ENCODE peak calls at places on chromosomes 6 and 20, in four cellular contexts. One of them, this sample, is unnamed.

GRCh38 chr6:71473908-71474307 is 185.3 kb downstream of the OGFRL1 start:
- DNase-seq in thyroid gland: peak; percentile 65
- DNase-seq in cardiac fibroblast: peak; percentile 94
- DNase-seq in K562: no peak
- DNase-seq in this sample: no peak

GRCh38 chr6:167424060-167424673 is 99.3 kb downstream of the TTLL2 start:
- DNase-seq in cardiac fibroblast: no peak
- DNase-seq in K562: no peak
- DNase-seq in thyroid gland: no peak
- DNase-seq in this sample: no peak

GRCh38 chr6:83474309-83474708 is 38.0 kb upstream of the PRSS35 start:
- DNase-seq in cardiac fibroblast: peak; percentile 37
- DNase-seq in thyroid gland: peak; percentile 44
- DNase-seq in K562: no peak
- DNase-seq in this sample: no peak

GRCh38 chr20:34861386-34862084 is 11.1 kb downstream of the GGT7 start:
- DNase-seq in thyroid gland: peak; percentile 40
- DNase-seq in cardiac fibroblast: no peak
- DNase-seq in K562: no peak
- DNase-seq in this sample: no peak

GRCh38 chr6:1560281-1561058 is 49.2 kb upstream of the FOXC1 start:
- DNase-seq in K562: no peak
- DNase-seq in cardiac fibroblast: no peak
- DNase-seq in thyroid gland: no peak
- DNase-seq in this sample: no peak

GRCh38 chr20:22411568-22412450 is 172.6 kb downstream of the FOXA2 start:
- DNase-seq in cardiac fibroblast: peak; percentile 95
- DNase-seq in K562: peak; percentile 69
- DNase-seq in thyroid gland: peak; percentile 7
- DNase-seq in this sample: peak; percentile 59

GRCh38 chr20:20549699-20550098 is 162.7 kb downstream of the RALGAPA2 start:
- DNase-seq in thyroid gland: no peak
- DNase-seq in cardiac fibroblast: peak; percentile 36
- DNase-seq in K562: no peak
- DNase-seq in this sample: peak; percentile 5

GRCh38 chr6:134676307-134677281 is 273.3 kb downstream of the ALDH8A1 start:
- DNase-seq in thyroid gland: no peak
- DNase-seq in cardiac fibroblast: peak; percentile 57
- DNase-seq in K562: no peak
- DNase-seq in this sample: no peak

GRCh38 chr20:19993937-19994667 is 23.1 kb upstream of the NAA20 start:
- DNase-seq in cardiac fibroblast: peak; percentile 46
- DNase-seq in K562: no peak
- DNase-seq in thyroid gland: no peak
- DNase-seq in this sample: no peak

GRCh38 chr6:168736039-168736438 is 295.1 kb downstream of the SMOC2 start:
- DNase-seq in thyroid gland: no peak
- DNase-seq in cardiac fibroblast: no peak
- DNase-seq in K562: no peak
- DNase-seq in this sample: no peak

GRCh38 chr20:56690531-56691175 is 61.5 kb downstream of the TFAP2C start:
- DNase-seq in cardiac fibroblast: no peak
- DNase-seq in thyroid gland: no peak
- DNase-seq in K562: no peak
- DNase-seq in this sample: no peak

GRCh38 chr6:123338394-123338793 is 298.4 kb downstream of the TRDN start:
- DNase-seq in K562: no peak
- DNase-seq in thyroid gland: no peak
- DNase-seq in cardiac fibroblast: no peak
- DNase-seq in this sample: no peak

GRCh38 chr6:67854098-67854497 is 781.0 kb upstream of the ADGRB3 start:
- DNase-seq in thyroid gland: no peak
- DNase-seq in cardiac fibroblast: no peak
- DNase-seq in K562: no peak
- DNase-seq in this sample: no peak

GRCh38 chr6:125154184-125155135 is 887 bp downstream of the TPD52L1 start:
- DNase-seq in thyroid gland: peak; percentile 73
- DNase-seq in cardiac fibroblast: no peak
- DNase-seq in K562: peak; percentile 51
- DNase-seq in this sample: no peak

GRCh38 chr20:38460040-38460623 is 12.5 kb upstream of the RALGAPB start:
- DNase-seq in cardiac fibroblast: peak; percentile 92
- DNase-seq in thyroid gland: peak; percentile 54
- DNase-seq in K562: peak; percentile 56
- DNase-seq in this sample: no peak

GRCh38 chr20:1897486-1897885 is 2.3 kb downstream of the SIRPA start:
- DNase-seq in cardiac fibroblast: peak; percentile 46
- DNase-seq in thyroid gland: no peak
- DNase-seq in K562: no peak
- DNase-seq in this sample: no peak

GRCh38 chr6:87919416-87919815 is 128.2 kb upstream of the SPACA1 start:
- DNase-seq in thyroid gland: no peak
- DNase-seq in K562: no peak
- DNase-seq in cardiac fibroblast: no peak
- DNase-seq in this sample: no peak

GRCh38 chr6:142361765-142362540 is 60.1 kb downstream of the ADGRG6 start:
- DNase-seq in cardiac fibroblast: peak; percentile 88
- DNase-seq in thyroid gland: no peak
- DNase-seq in K562: no peak
- DNase-seq in this sample: peak; percentile 90

GRCh38 chr6:151443911-151444621 is 7.9 kb downstream of the RMND1 start:
- DNase-seq in thyroid gland: no peak
- DNase-seq in cardiac fibroblast: no peak
- DNase-seq in K562: no peak
- DNase-seq in this sample: no peak

GRCh38 chr20:45725134-45725533 is 3.0 kb downstream of the SPINT4 start:
- DNase-seq in cardiac fibroblast: peak; percentile 7
- DNase-seq in K562: no peak
- DNase-seq in thyroid gland: no peak
- DNase-seq in this sample: no peak

GRCh38 chr6:25066593-25066992 is 130.8 kb upstream of the RIPOR2 start:
- DNase-seq in thyroid gland: no peak
- DNase-seq in cardiac fibroblast: no peak
- DNase-seq in K562: no peak
- DNase-seq in this sample: no peak

GRCh38 chr6:12483712-12484111 is 193.6 kb downstream of the EDN1 start:
- DNase-seq in cardiac fibroblast: peak; percentile 60
- DNase-seq in K562: no peak
- DNase-seq in thyroid gland: no peak
- DNase-seq in this sample: peak; percentile 49

GRCh38 chr20:35008411-35009342 is 53.0 kb downstream of the MYH7B start:
- DNase-seq in K562: no peak
- DNase-seq in cardiac fibroblast: peak; percentile 35
- DNase-seq in thyroid gland: no peak
- DNase-seq in this sample: peak; percentile 81

GRCh38 chr6:53647437-53648094 is 18.0 kb downstream of the KLHL31 start:
- DNase-seq in K562: no peak
- DNase-seq in thyroid gland: no peak
- DNase-seq in cardiac fibroblast: no peak
- DNase-seq in this sample: no peak

GRCh38 chr20:14553774-14554524 is 216.5 kb upstream of the FLRT3 start:
- DNase-seq in cardiac fibroblast: peak; percentile 32
- DNase-seq in thyroid gland: no peak
- DNase-seq in K562: no peak
- DNase-seq in this sample: no peak

GRCh38 chr6:130853555-130854183 is 26.5 kb downstream of the SMLR1 start:
- DNase-seq in cardiac fibroblast: no peak
- DNase-seq in K562: no peak
- DNase-seq in thyroid gland: no peak
- DNase-seq in this sample: no peak

GRCh38 chr6:38753707-38754106 is 38.6 kb downstream of the DNAH8 start:
- DNase-seq in cardiac fibroblast: no peak
- DNase-seq in thyroid gland: no peak
- DNase-seq in K562: no peak
- DNase-seq in this sample: no peak

GRCh38 chr6:28496099-28496779 is 19.4 kb downstream of the GPX6 start:
- DNase-seq in cardiac fibroblast: peak; percentile 19
- DNase-seq in K562: no peak
- DNase-seq in thyroid gland: no peak
- DNase-seq in this sample: no peak

GRCh38 chr6:72461144-72461543 is 160.7 kb upstream of the KCNQ5 start:
- DNase-seq in K562: no peak
- DNase-seq in thyroid gland: no peak
- DNase-seq in cardiac fibroblast: peak; percentile 0
- DNase-seq in this sample: no peak

GRCh38 chr6:73566954-73567591 is 46.2 kb upstream of the EEF1A1 start:
- DNase-seq in K562: peak; percentile 31
- DNase-seq in cardiac fibroblast: peak; percentile 62
- DNase-seq in thyroid gland: no peak
- DNase-seq in this sample: no peak

GRCh38 chr6:121354764-121355163 is 20.5 kb upstream of the TBC1D32 start:
- DNase-seq in thyroid gland: peak; percentile 7
- DNase-seq in cardiac fibroblast: peak; percentile 7
- DNase-seq in K562: no peak
- DNase-seq in this sample: no peak

GRCh38 chr20:24813936-24814335 is 135.1 kb upstream of the CST7 start:
- DNase-seq in K562: no peak
- DNase-seq in cardiac fibroblast: no peak
- DNase-seq in thyroid gland: no peak
- DNase-seq in this sample: no peak

DNA sequence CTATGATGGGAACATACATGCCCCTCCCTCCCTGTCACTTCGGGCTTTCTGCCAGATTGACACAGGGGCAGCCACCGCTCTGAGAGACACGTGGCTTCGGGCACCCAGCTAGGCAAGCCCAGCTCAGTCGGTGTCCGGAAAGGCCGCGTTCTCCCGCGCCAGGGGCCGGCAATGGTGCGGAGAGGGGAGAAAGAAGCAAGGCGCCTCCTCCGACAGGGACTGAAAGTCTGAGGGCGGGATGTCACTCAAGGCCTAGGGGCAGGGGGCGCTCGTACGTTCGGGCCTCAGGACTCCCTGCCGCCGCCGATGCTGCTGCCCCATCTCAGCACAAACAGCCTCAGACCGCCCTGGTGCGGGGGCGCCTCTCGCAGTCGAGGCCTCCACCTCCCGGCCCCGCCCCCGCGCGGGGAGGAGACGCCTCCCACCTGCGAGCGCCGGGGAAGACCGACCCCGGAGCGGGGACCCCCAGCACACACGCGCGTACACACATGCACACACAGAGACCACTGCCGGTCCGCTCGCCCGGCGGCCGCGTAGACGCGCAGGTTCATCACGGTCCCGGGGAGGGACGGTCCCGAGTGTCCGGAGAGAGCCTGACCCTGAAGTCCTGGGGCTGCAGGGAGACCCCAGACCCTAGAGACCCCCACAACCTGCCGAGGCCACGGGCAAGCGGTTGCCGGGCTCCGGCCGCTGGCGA is 1.9 kb downstream of the GRM4 start:
- DNase-seq in K562: peak; percentile 90
- DNase-seq in cardiac fibroblast: no peak
- DNase-seq in thyroid gland: no peak
- DNase-seq in this sample: no peak
- TF ChIP-seq CTCF in K562: peak; percentile 50
- TF ChIP-seq CTCF in cardiac fibroblast: no peak
- TF ChIP-seq CTCF in thyroid gland: no peak
- TF ChIP-seq CTCF in this sample: no peak

DNA sequence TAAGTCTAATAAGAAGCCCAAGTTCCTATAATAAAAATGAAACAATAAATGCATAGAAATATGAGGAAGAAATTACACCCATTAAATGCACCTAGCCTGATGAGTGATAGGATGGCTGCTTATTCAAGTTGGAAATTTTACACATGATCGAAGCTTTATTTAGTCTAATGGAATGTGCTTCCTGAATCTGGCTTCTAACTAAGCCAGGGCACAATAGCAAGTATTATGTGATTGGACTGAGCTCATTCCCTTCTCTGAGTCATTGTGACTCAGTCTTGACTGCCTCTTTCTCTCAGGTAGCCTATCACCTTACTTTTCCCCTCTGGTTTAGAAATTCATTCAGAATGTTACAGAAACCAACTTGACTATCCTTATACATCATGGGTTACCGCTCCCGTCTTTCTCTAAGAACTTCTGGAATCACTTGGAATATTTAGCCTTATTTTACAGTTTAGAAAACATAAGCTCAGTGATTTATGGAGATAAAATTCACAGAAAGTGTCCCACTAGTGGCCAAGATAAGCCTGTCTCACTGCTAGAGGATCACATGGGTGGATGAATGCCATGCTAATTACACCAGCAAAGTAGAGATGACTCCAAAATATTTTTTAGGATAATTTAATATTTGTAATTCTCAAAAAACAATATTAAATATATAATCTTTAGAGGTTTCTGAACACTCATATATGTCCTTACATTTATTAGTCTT is 505.3 kb upstream of the JAG1 start:
- DNase-seq in thyroid gland: no peak
- DNase-seq in K562: no peak
- DNase-seq in cardiac fibroblast: peak; percentile 52
- DNase-seq in this sample: no peak
- TF ChIP-seq CTCF in thyroid gland: no peak
- TF ChIP-seq CTCF in K562: no peak
- TF ChIP-seq CTCF in cardiac fibroblast: no peak
- TF ChIP-seq CTCF in this sample: no peak

DNA sequence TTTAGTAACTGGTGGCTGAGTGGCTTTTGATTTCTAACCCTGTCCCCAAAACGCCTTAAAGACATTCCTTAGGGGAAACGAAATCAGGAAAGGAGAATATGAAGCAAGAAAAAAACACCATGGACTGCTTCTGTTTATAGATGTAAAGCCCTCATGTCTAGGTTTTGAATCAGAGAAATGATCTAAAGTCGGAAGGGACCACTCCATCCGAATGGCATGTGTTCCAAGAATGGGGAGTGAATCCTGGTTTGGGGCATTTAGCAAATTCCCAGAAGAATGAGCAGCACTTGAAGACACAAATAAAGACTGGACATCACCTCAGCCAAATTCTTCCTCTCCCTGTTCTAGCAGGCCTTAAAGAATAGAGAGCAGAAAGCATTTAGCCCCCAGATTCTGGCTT is 65.6 kb downstream of the CAP2 start:
- DNase-seq in K562: no peak
- DNase-seq in thyroid gland: no peak
- DNase-seq in cardiac fibroblast: no peak
- DNase-seq in this sample: no peak
- TF ChIP-seq CTCF in K562: no peak
- TF ChIP-seq CTCF in thyroid gland: no peak
- TF ChIP-seq CTCF in cardiac fibroblast: no peak
- TF ChIP-seq CTCF in this sample: no peak

GRCh38 chr6:157715766-157716171 is 107.3 kb upstream of the SNX9 start:
- DNase-seq in cardiac fibroblast: peak; percentile 98
- DNase-seq in thyroid gland: peak; percentile 14
- DNase-seq in K562: no peak
- DNase-seq in this sample: peak; percentile 99

GRCh38 chr6:157712585-157713295 is 110.3 kb upstream of the SNX9 start:
- DNase-seq in thyroid gland: no peak
- DNase-seq in K562: no peak
- DNase-seq in cardiac fibroblast: no peak
- DNase-seq in this sample: no peak

GRCh38 chr6:157713451-157714152 is 109.4 kb upstream of the SNX9 start:
- DNase-seq in cardiac fibroblast: no peak
- DNase-seq in K562: no peak
- DNase-seq in thyroid gland: no peak
- DNase-seq in this sample: no peak

GRCh38 chr6:157716553-157716952 is 106.5 kb upstream of the SNX9 start:
- DNase-seq in thyroid gland: no peak
- DNase-seq in cardiac fibroblast: no peak
- DNase-seq in K562: no peak
- DNase-seq in this sample: no peak

GRCh38 chr6:157714153-157714490 is 108.9 kb upstream of the SNX9 start:
- DNase-seq in cardiac fibroblast: peak; percentile 40
- DNase-seq in K562: no peak
- DNase-seq in thyroid gland: no peak
- DNase-seq in this sample: peak; percentile 73
- TF ChIP-seq CTCF in cardiac fibroblast: no peak
- TF ChIP-seq CTCF in K562: peak; percentile 19
- TF ChIP-seq CTCF in thyroid gland: no peak
- TF ChIP-seq CTCF in this sample: peak; percentile 28

This sample was measured in AG09319.